ENCODE peak calls at places on chromosomes 3 and 15, in six cellular contexts. G is lung microvascular endothelial cell; O is RWPE1; M is fibroblast of mammary gland; S is stimulated activated naive B cell treated with anti-CD40 and anti-IgM and Interleukin-4, amounts not matched to agents 10 μg/mL and 1 μg/mL and 100 μg/mL, for 72 hours; I is neuronal stem cell. R is an unnamed sample.

GRCh38 chr3:50194128-50194902 is 2.9 kb downstream of the GNAT1 start:
- DNase-seq in G (peak; percentile 71), O (peak; percentile 58), I (peak; percentile 59), M (peak; percentile 52), S (peak; percentile 62), R (peak; percentile 86)

GRCh38 chr3:187750041-187750512 is 4.8 kb upstream of the BCL6 start:
- DNase-seq in S (no peak), I (peak; percentile 70), M (no peak), O (peak; percentile 25), G (peak; percentile 52), R (no peak)

GRCh38 chr3:171284308-171285075 is 175.7 kb downstream of the TNIK start:
- DNase-seq in O (peak; percentile 85), G (peak; percentile 86), M (peak; percentile 98), S (no peak), I (no peak), R (no peak)

GRCh38 chr15:34609102-34609501 is 25.7 kb upstream of the GOLGA8B start:
- DNase-seq in G (no peak), S (no peak), M (no peak), O (no peak), I (no peak), R (no peak)

GRCh38 chr3:124467980-124468902 is 262.0 kb upstream of the UMPS start:
- DNase-seq in S (peak; percentile 11), G (peak; percentile 50), M (peak; percentile 28), O (peak; percentile 82), I (peak; percentile 65), R (peak; percentile 72)

GRCh38 chr15:55774113-55774970 is 31.4 kb upstream of the PRTG start:
- DNase-seq in O (peak; percentile 52), M (peak; percentile 34), S (peak; percentile 9), I (peak; percentile 62), G (peak; percentile 31), R (peak; percentile 82)

GRCh38 chr3:19757773-19758172 is 176.2 kb downstream of the EFHB start:
- DNase-seq in M (no peak), G (no peak), O (no peak), I (no peak), S (no peak), R (no peak)

GRCh38 chr3:4710191-4710590 is 217.0 kb downstream of the ITPR1 start:
- DNase-seq in G (no peak), O (no peak), I (no peak), S (no peak), M (no peak), R (no peak)

GRCh38 chr15:57554063-57554820 is 37.5 kb upstream of the MYZAP start:
- DNase-seq in O (peak; percentile 51), G (peak; percentile 72), I (no peak), S (no peak), M (no peak), R (no peak)

GRCh38 chr3:62587579-62588031 is 214.3 kb upstream of the FEZF2 start:
- DNase-seq in I (no peak), S (no peak), O (peak; percentile 69), G (peak; percentile 91), M (peak; percentile 100), R (no peak)

GRCh38 chr15:65869954-65870871 is 922 bp downstream of the RAB11A start:
- DNase-seq in G (peak; percentile 80), I (peak; percentile 14), S (peak; percentile 6), O (peak; percentile 43), M (peak; percentile 32), R (peak; percentile 68)

GRCh38 chr3:58041182-58041825 is 33.1 kb downstream of the FLNB start:
- DNase-seq in S (no peak), O (no peak), G (peak; percentile 56), I (no peak), M (no peak), R (peak; percentile 36)

GRCh38 chr3:55626284-55626675 is 139.2 kb upstream of the WNT5A start:
- DNase-seq in S (no peak), I (no peak), G (no peak), M (no peak), O (no peak), R (peak; percentile 70)

GRCh38 chr3:54146383-54147239 is 24.3 kb downstream of the CACNA2D3 start:
- DNase-seq in I (no peak), O (no peak), S (no peak), G (no peak), M (no peak), R (peak; percentile 76)

GRCh38 chr15:38692789-38693062 is 128.1 kb upstream of the RASGRP1 start:
- DNase-seq in S (no peak), G (no peak), O (no peak), M (no peak), I (no peak), R (no peak)

GRCh38 chr3:10547841-10548783 is 42.7 kb upstream of the ATP2B2 start:
- DNase-seq in O (no peak), M (no peak), S (no peak), I (no peak), G (no peak), R (no peak)

GRCh38 chr3:197083486-197083885 is 53.9 kb upstream of the MELTF start:
- DNase-seq in G (peak; percentile 66), I (no peak), M (peak; percentile 90), O (peak; percentile 53), S (no peak), R (no peak)